ENCODE peak calls at places on chromosomes 7 and 10, in nine cellular contexts. One of them, this sample, is unnamed. For H3K4me1, the result is how much of the 10 kb centered on the place peaks cover.

GRCh38 chr10:100625821-100626220 is 90.1 kb downstream of the HIF1AN start:
- DNase-seq in stomach: no peak
- DNase-seq in kidney: no peak
- DNase-seq in neural progenitor cell: peak
- DNase-seq in PC-3: no peak
- DNase-seq in heart left ventricle: no peak
- DNase-seq in thoracic aorta: no peak
- DNase-seq in cardiac muscle cell: no peak
- DNase-seq in IMR-90: no peak
- DNase-seq in this sample: no peak

GRCh38 chr10:78367751-78368150 is 334.1 kb downstream of the RPS24 start:
- DNase-seq in IMR-90: no peak
- DNase-seq in PC-3: no peak
- DNase-seq in kidney: no peak
- DNase-seq in neural progenitor cell: no peak
- DNase-seq in cardiac muscle cell: no peak
- DNase-seq in heart left ventricle: no peak
- DNase-seq in thoracic aorta: no peak
- DNase-seq in stomach: no peak
- DNase-seq in this sample: no peak

GRCh38 chr7:105198223-105198622 is 184.2 kb downstream of the KMT2E start:
- DNase-seq in PC-3: peak
- DNase-seq in neural progenitor cell: peak
- DNase-seq in kidney: no peak
- DNase-seq in cardiac muscle cell: peak
- DNase-seq in heart left ventricle: no peak
- DNase-seq in thoracic aorta: no peak
- DNase-seq in IMR-90: peak
- DNase-seq in stomach: no peak
- DNase-seq in this sample: no peak

GRCh38 chr10:28993056-28993455 is 295.8 kb upstream of the LYZL1 start:
- DNase-seq in cardiac muscle cell: no peak
- DNase-seq in stomach: no peak
- DNase-seq in neural progenitor cell: no peak
- DNase-seq in thoracic aorta: no peak
- DNase-seq in PC-3: no peak
- DNase-seq in kidney: no peak
- DNase-seq in IMR-90: no peak
- DNase-seq in heart left ventricle: no peak
- DNase-seq in this sample: no peak

GRCh38 chr10:75111906-75112703 is 649 bp downstream of the SAMD8 start:
- DNase-seq in neural progenitor cell: peak
- DNase-seq in heart left ventricle: peak
- DNase-seq in cardiac muscle cell: peak
- DNase-seq in kidney: peak
- DNase-seq in stomach: peak
- DNase-seq in IMR-90: peak
- DNase-seq in PC-3: peak
- DNase-seq in thoracic aorta: peak
- DNase-seq in this sample: peak

GRCh38 chr10:125155101-125155500 is 5.3 kb downstream of the CTBP2 start:
- DNase-seq in heart left ventricle: no peak
- DNase-seq in thoracic aorta: no peak
- DNase-seq in stomach: no peak
- DNase-seq in PC-3: no peak
- DNase-seq in IMR-90: no peak
- DNase-seq in neural progenitor cell: peak
- DNase-seq in kidney: no peak
- DNase-seq in cardiac muscle cell: no peak
- DNase-seq in this sample: peak

GRCh38 chr7:47331179-47331565 is 250.7 kb downstream of the TNS3 start:
- DNase-seq in kidney: no peak
- DNase-seq in PC-3: no peak
- DNase-seq in neural progenitor cell: no peak
- DNase-seq in heart left ventricle: no peak
- DNase-seq in cardiac muscle cell: no peak
- DNase-seq in IMR-90: no peak
- DNase-seq in stomach: no peak
- DNase-seq in thoracic aorta: no peak
- DNase-seq in this sample: no peak

GRCh38 chr10:34978080-34978479 is 112.1 kb downstream of the CUL2 start:
- DNase-seq in thoracic aorta: no peak
- DNase-seq in PC-3: peak
- DNase-seq in neural progenitor cell: no peak
- DNase-seq in IMR-90: no peak
- DNase-seq in kidney: peak
- DNase-seq in stomach: no peak
- DNase-seq in heart left ventricle: no peak
- DNase-seq in cardiac muscle cell: no peak
- DNase-seq in this sample: no peak

GRCh38 chr7:149245244-149245643 is 5.8 kb downstream of the ZNF212 start:
- DNase-seq in cardiac muscle cell: no peak
- DNase-seq in kidney: no peak
- DNase-seq in PC-3: peak
- DNase-seq in neural progenitor cell: no peak
- DNase-seq in IMR-90: peak
- DNase-seq in heart left ventricle: no peak
- DNase-seq in thoracic aorta: no peak
- DNase-seq in stomach: no peak
- DNase-seq in this sample: no peak

GRCh38 chr7:129903935-129904334 is 48.8 kb downstream of the UBE2H start:
- DNase-seq in kidney: no peak
- DNase-seq in stomach: no peak
- DNase-seq in thoracic aorta: no peak
- DNase-seq in heart left ventricle: no peak
- DNase-seq in neural progenitor cell: no peak
- DNase-seq in PC-3: no peak
- DNase-seq in cardiac muscle cell: no peak
- DNase-seq in IMR-90: no peak
- DNase-seq in this sample: no peak

GRCh38 chr7:68439897-68440296 is 1158.4 kb upstream of the AUTS2 start:
- DNase-seq in heart left ventricle: no peak
- DNase-seq in IMR-90: no peak
- DNase-seq in neural progenitor cell: no peak
- DNase-seq in cardiac muscle cell: no peak
- DNase-seq in PC-3: no peak
- DNase-seq in kidney: no peak
- DNase-seq in thoracic aorta: no peak
- DNase-seq in stomach: no peak
- DNase-seq in this sample: no peak

GRCh38 chr7:68440870-68441269 is 1157.4 kb upstream of the AUTS2 start:
- DNase-seq in PC-3: no peak
- DNase-seq in heart left ventricle: no peak
- DNase-seq in cardiac muscle cell: no peak
- DNase-seq in IMR-90: no peak
- DNase-seq in stomach: no peak
- DNase-seq in neural progenitor cell: no peak
- DNase-seq in kidney: no peak
- DNase-seq in thoracic aorta: no peak
- DNase-seq in this sample: no peak

GRCh38 chr7:68442931-68443631 is 1155.2 kb upstream of the AUTS2 start:
- DNase-seq in kidney: no peak
- DNase-seq in IMR-90: no peak
- DNase-seq in cardiac muscle cell: no peak
- DNase-seq in thoracic aorta: no peak
- DNase-seq in heart left ventricle: no peak
- DNase-seq in neural progenitor cell: no peak
- DNase-seq in PC-3: no peak
- DNase-seq in stomach: no peak
- DNase-seq in this sample: no peak

GRCh38 chr7:68444042-68444441 is 1154.2 kb upstream of the AUTS2 start:
- DNase-seq in kidney: no peak
- DNase-seq in stomach: no peak
- DNase-seq in PC-3: no peak
- DNase-seq in thoracic aorta: no peak
- DNase-seq in IMR-90: no peak
- DNase-seq in neural progenitor cell: no peak
- DNase-seq in heart left ventricle: no peak
- DNase-seq in cardiac muscle cell: no peak
- DNase-seq in this sample: no peak

DNA sequence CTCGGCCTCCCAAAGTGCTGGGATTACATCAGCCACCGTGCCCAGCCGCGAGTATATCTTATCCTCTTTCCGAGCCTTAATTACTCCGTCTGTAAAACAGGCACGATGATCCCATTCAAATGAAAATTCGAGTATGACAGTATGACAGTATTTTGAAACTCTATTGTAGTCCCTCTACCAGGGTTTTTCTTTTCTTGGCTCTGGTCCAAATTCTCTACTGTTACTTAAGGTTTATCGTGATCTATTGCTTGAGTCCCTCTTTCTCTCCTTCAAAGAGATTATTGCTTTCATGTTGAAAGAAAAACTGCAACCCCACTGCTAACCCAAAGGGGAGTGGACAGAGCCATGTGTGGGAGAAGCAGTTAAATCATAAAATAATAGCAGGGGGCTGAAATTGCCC is 1156.7 kb upstream of the AUTS2 start:
- DNase-seq in neural progenitor cell: no peak
- DNase-seq in kidney: no peak
- DNase-seq in PC-3: no peak
- DNase-seq in heart left ventricle: no peak
- DNase-seq in thoracic aorta: no peak
- DNase-seq in IMR-90: no peak
- DNase-seq in stomach: no peak
- DNase-seq in cardiac muscle cell: no peak
- DNase-seq in this sample: no peak
- H3K4me3 ChIP-seq in neural progenitor cell: no peak
- H3K4me3 ChIP-seq in kidney: no peak
- H3K4me3 ChIP-seq in PC-3: no peak
- H3K4me3 ChIP-seq in heart left ventricle: no peak
- H3K4me3 ChIP-seq in thoracic aorta: no peak
- H3K4me3 ChIP-seq in IMR-90: no peak
- H3K4me3 ChIP-seq in stomach: no peak
- H3K4me3 ChIP-seq in cardiac muscle cell: no peak
- H3K4me3 ChIP-seq in this sample: no peak

GRCh38 chr10:86522385-86522855 is 828 bp upstream of the WAPL start:
- DNase-seq in cardiac muscle cell: no peak
- DNase-seq in kidney: no peak
- DNase-seq in PC-3: no peak
- DNase-seq in thoracic aorta: no peak
- DNase-seq in stomach: no peak
- DNase-seq in neural progenitor cell: no peak
- DNase-seq in heart left ventricle: no peak
- DNase-seq in IMR-90: no peak
- DNase-seq in this sample: no peak
- H3K4me1 ChIP-seq in cardiac muscle cell: under half
- H3K4me1 ChIP-seq in kidney: under half
- H3K4me1 ChIP-seq in PC-3: under half
- H3K4me1 ChIP-seq in thoracic aorta: under half
- H3K4me1 ChIP-seq in stomach: under half
- H3K4me1 ChIP-seq in neural progenitor cell: under half
- H3K4me1 ChIP-seq in heart left ventricle: under half
- H3K4me1 ChIP-seq in IMR-90: under half
- H3K4me1 ChIP-seq in this sample: under half

GRCh38 chr10:116827214-116827671 is 22.1 kb upstream of the ENO4 start:
- DNase-seq in IMR-90: no peak
- DNase-seq in stomach: no peak
- DNase-seq in kidney: no peak
- DNase-seq in heart left ventricle: no peak
- DNase-seq in cardiac muscle cell: no peak
- DNase-seq in thoracic aorta: no peak
- DNase-seq in PC-3: no peak
- DNase-seq in neural progenitor cell: no peak
- DNase-seq in this sample: no peak
- TF ChIP-seq CTCF in IMR-90: peak
- TF ChIP-seq CTCF in stomach: no peak
- TF ChIP-seq CTCF in kidney: no peak
- TF ChIP-seq CTCF in heart left ventricle: no peak
- TF ChIP-seq CTCF in cardiac muscle cell: no peak
- TF ChIP-seq CTCF in thoracic aorta: no peak
- TF ChIP-seq CTCF in PC-3: no peak
- TF ChIP-seq CTCF in neural progenitor cell: peak
- TF ChIP-seq CTCF in this sample: no peak

DNA sequence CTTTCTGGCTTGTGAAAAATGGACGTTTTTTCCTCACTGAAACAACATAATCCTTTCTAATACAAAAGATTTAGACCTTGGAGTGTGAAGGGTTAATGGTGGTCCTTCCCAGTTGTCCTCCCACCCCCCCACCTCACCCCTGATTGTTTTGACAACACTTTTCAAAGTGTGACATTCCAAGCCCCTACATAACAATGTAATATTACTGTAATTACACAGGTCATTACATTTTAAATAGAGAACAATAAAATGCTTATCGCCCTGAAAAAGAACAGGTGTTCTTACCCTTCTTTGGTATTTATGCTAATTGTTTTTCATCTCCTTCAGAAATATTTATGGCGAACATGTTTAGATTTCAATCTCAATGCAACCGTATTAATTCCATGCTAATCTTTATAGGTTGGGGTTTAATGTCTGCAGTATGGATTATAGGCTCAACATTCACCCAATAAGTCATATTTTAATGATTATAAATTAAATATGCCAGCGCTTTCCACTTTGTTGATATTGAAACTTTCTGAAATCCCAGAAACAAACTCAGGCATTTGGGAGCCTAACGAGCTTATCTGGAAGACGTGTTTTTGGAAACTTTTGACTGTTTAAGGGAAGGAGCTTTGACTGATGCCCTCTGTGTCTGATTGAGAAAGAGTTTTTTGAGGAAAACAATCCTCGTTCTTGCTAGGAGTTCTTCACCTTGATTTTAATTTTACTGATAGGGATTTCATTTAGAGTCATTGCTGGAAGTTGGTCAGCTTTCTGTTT is 5.1 kb downstream of the TCF7L2 start:
- DNase-seq in kidney: no peak
- DNase-seq in IMR-90: no peak
- DNase-seq in heart left ventricle: no peak
- DNase-seq in neural progenitor cell: peak
- DNase-seq in thoracic aorta: no peak
- DNase-seq in PC-3: no peak
- DNase-seq in stomach: no peak
- DNase-seq in cardiac muscle cell: no peak
- DNase-seq in this sample: no peak
- H3K4me3 ChIP-seq in kidney: peak
- H3K4me3 ChIP-seq in IMR-90: peak
- H3K4me3 ChIP-seq in heart left ventricle: peak
- H3K4me3 ChIP-seq in neural progenitor cell: peak
- H3K4me3 ChIP-seq in thoracic aorta: peak
- H3K4me3 ChIP-seq in PC-3: peak
- H3K4me3 ChIP-seq in stomach: peak
- H3K4me3 ChIP-seq in cardiac muscle cell: peak
- H3K4me3 ChIP-seq in this sample: peak

DNA sequence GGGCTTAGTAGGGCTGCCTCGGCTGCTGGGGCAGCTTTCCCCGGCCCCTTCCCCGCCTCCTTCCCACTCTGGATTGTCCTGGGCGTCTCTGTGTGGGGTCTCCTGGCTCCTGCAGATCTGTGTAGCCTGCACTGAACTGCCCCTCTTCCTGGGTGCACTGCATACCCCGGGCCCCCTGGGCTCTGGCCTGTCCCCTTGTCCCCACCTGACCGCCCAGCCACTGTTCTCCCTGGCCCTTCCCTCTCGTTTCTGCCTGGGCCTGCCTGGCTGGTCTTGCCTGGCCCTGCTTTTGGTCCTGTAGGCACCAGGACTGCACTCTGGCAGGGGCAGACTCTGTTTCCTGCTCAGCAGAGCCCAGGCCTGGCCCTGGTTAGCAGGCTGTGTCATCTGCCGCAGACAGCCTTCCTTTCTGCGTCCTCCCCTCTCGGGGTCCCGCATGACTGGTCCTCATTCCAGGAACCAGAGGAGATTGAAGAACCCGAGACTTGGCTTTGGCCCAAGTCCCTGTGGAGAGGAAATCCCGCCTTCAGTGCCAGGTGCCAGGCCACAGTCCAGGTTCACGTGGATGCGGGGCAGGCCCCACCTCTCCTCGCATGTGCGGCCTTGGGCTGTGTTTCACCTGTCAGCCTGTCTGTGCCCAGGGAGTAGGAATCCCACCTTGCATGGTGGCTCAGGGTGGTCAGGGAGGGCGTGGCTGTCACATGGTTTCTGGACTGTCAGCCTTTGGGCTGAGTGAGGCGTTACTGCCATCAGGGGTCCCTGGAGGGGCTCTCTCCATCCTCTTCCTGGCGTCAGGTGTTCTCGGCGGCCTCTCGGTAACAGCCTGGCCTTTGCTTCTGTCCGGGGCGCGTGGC is 9.2 kb downstream of the INPP5A start:
- DNase-seq in heart left ventricle: no peak
- DNase-seq in thoracic aorta: peak
- DNase-seq in stomach: peak
- DNase-seq in PC-3: no peak
- DNase-seq in kidney: peak
- DNase-seq in cardiac muscle cell: no peak
- DNase-seq in neural progenitor cell: no peak
- DNase-seq in IMR-90: no peak
- DNase-seq in this sample: peak
- H3K4me1 ChIP-seq in heart left ventricle: under half
- H3K4me1 ChIP-seq in thoracic aorta: half or more
- H3K4me1 ChIP-seq in stomach: under half
- H3K4me1 ChIP-seq in PC-3: under half
- H3K4me1 ChIP-seq in kidney: under half
- H3K4me1 ChIP-seq in cardiac muscle cell: under half
- H3K4me1 ChIP-seq in neural progenitor cell: under half
- H3K4me1 ChIP-seq in IMR-90: under half
- H3K4me1 ChIP-seq in this sample: under half